ENCODE peak calls at places on chromosome 5, in seven cellular contexts. T, A, I, K, V, E and M are unnamed samples.

GRCh38 chr5:99694884-99695283 is 766.1 kb upstream of the CHD1 start:
- DNase-seq in I (no peak), T (no peak), V (no peak), A (no peak), K (no peak), E (no peak), M (no peak)

GRCh38 chr5:98102926-98103325 is 670.5 kb upstream of the RGMB start:
- DNase-seq in K (no peak), E (no peak), I (no peak), V (no peak), A (peak; percentile 52), T (no peak), M (no peak)

GRCh38 chr5:68290260-68290674 is 74.7 kb downstream of the PIK3R1 start:
- DNase-seq in K (no peak), I (no peak), A (peak; percentile 54), E (no peak), V (no peak), T (no peak), M (peak; percentile 44)

GRCh38 chr5:11384441-11385250 is 519.6 kb downstream of the CTNND2 start:
- DNase-seq in V (no peak), A (no peak), E (no peak), T (no peak), I (no peak), K (no peak), M (no peak)

GRCh38 chr5:53041071-53041692 is 52.0 kb downstream of the ITGA2 start:
- DNase-seq in I (no peak), K (peak; percentile 10), A (peak; percentile 65), E (no peak), V (peak; percentile 26), T (no peak), M (no peak)

GRCh38 chr5:139849501-139849900 is 53.9 kb downstream of the PSD2 start:
- DNase-seq in K (no peak), I (no peak), V (no peak), T (no peak), A (no peak), E (no peak), M (no peak)

GRCh38 chr5:86716121-86716520 is 98.4 kb downstream of the COX7C start:
- DNase-seq in V (no peak), A (no peak), E (no peak), K (no peak), T (no peak), I (no peak), M (no peak)

GRCh38 chr5:96344678-96345612 is 88.1 kb downstream of the PCSK1 start:
- DNase-seq in E (no peak), V (peak; percentile 88), A (peak; percentile 86), T (peak; percentile 65), I (no peak), K (peak; percentile 55), M (no peak)

GRCh38 chr5:19608434-19608833 is 379.6 kb downstream of the CDH18 start:
- DNase-seq in K (no peak), A (no peak), T (no peak), I (no peak), E (no peak), V (no peak), M (no peak)

GRCh38 chr5:125668904-125669303 is 754.3 kb upstream of the GRAMD2B start:
- DNase-seq in A (no peak), T (no peak), V (peak; percentile 10), K (no peak), E (no peak), I (no peak), M (peak; percentile 81)

GRCh38 chr5:98933446-98934072 is 4.8 kb upstream of the CHD1 start:
- DNase-seq in T (no peak), A (no peak), I (no peak), V (no peak), E (no peak), K (peak; percentile 67), M (no peak)

GRCh38 chr5:1183424-1184162 is 17.8 kb upstream of the SLC6A19 start:
- DNase-seq in A (no peak), T (no peak), E (peak; percentile 12), I (no peak), V (no peak), K (no peak), M (no peak)

GRCh38 chr5:110297152-110297670 is 429.3 kb downstream of the TMEM232 start:
- DNase-seq in K (no peak), E (no peak), V (no peak), I (no peak), T (no peak), A (no peak), M (no peak)

GRCh38 chr5:180590543-180591248 is 603 bp downstream of the SCGB3A1 start:
- DNase-seq in K (no peak), T (no peak), E (no peak), A (no peak), V (no peak), I (no peak), M (no peak)

GRCh38 chr5:116510525-116510924 is 64.1 kb downstream of the SEMA6A start:
- DNase-seq in V (no peak), A (no peak), I (no peak), T (no peak), E (no peak), K (no peak), M (peak; percentile 22)

GRCh38 chr5:159005062-159005461 is 94.7 kb downstream of the EBF1 start:
- DNase-seq in I (no peak), A (no peak), E (no peak), V (no peak), K (no peak), T (no peak), M (no peak)

DNA sequence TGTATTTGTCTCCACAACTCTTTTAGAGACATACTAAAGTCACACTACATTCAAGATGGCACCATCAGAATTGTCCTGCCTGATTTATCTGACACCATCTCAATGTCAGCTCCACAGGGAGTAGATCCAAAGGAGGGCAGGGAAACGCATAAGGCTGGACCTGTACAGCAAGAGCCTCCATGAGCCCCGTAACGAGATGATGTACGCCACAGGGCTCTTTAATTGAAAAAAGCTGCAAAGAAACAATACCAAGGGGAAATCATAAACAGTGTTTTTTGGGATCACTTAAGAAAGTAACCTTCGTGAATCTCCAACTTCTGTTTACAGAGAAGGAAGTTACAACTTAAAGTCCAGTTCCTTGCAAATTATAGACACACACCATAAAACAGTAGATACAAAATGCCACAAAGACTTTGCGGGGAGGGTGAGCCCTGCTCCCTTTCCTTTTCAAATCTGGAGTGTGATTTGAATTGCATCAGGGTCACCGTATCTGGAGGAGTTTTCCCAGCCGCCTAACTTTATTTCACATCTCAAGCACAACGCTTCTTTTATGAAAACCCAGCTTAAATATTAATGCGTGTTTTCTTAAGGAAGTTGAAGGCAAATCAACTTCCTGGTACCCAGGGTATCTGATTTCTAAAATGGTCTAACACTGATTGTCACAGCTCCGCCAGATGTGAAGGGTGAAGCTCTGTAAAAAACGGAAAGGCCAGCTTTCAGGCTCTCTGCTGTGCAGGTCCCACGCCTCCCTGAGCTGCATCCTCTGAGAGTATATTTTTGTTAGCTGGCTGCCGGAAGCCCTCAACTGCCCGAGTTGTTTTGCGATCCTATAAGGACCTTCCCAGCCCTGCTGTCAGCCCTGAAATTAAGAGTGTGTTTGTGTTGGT is 88.9 kb downstream of the EBF1 start:
- DNase-seq in I (peak; percentile 58), E (no peak), K (no peak), T (no peak), V (peak; percentile 22), A (no peak), M (no peak)
- H3K4me3 ChIP-seq in I (peak overlapping the region; percentile 0), E (peak overlapping the region; percentile 11), K (no peak overlapping the region), T (no peak overlapping the region), V (no peak overlapping the region), A (no peak overlapping the region), M (no peak overlapping the region)

DNA sequence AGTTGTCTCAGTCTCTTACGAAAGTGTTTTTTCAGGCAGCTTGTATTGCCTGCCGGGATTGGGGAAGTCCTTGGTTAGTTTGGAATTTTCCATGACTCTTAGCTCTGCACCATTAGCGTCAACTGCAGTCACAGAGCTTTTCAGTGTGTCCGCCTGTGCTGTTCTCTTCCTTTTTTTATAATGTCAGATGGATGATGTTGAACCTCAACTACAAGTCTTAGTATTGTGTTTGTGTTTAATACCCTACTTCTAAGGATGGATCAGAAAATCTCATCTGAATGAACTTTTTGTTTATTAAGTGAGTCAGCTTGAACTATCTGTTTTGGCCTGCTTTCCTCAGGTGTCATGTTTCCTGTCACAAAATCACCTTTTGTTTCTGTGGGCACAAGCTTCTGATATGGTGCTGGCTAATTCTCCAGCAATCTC is 33.1 kb downstream of the ATP6V0E1 start:
- DNase-seq in K (no peak), V (peak; percentile 76), I (no peak), T (peak; percentile 25), E (no peak), A (peak; percentile 71), M (no peak)
- H3K4me3 ChIP-seq in K (no peak overlapping the region), V (no peak overlapping the region), I (no peak overlapping the region), T (no peak overlapping the region), E (no peak overlapping the region), A (no peak overlapping the region), M (no peak overlapping the region)

DNA sequence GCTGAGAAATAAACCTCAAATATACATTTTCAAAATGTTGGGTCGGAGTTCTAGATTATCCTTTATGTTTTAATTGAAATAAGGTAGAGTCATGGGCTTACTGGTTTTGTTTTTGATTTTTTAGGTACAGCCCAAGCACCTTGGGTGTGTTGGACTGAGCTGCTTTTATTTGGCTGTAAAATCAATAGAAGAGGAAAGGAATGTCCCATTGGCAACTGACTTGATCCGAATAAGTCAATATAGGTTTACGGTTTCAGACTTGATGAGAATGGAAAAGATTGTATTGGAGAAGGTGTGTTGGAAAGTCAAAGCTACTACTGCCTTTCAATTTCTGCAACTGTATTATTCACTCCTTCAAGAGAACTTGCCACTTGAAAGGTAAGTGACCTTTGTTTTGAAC is 3.6 kb downstream of the CCNG1 start:
- DNase-seq in I (no peak), K (no peak), E (no peak), V (no peak), T (no peak), A (no peak), M (no peak)
- H3K4me3 ChIP-seq in I (no peak overlapping the region), K (no peak overlapping the region), E (peak overlapping the region; percentile 56), V (no peak overlapping the region), T (no peak overlapping the region), A (no peak overlapping the region), M (no peak overlapping the region)

GRCh38 chr5:14678773-14679334 is 14.3 kb downstream of the OTULIN start:
- DNase-seq in K (no peak), I (no peak), E (no peak), V (no peak), T (no peak), A (no peak), M (no peak)

GRCh38 chr5:14673443-14673842 is 8.9 kb downstream of the OTULIN start:
- DNase-seq in A (no peak), K (no peak), T (no peak), I (no peak), E (no peak), V (no peak), M (no peak)

GRCh38 chr5:14675309-14675708 is 10.8 kb downstream of the OTULIN start:
- DNase-seq in E (no peak), K (no peak), V (no peak), I (no peak), A (no peak), T (no peak), M (no peak)

GRCh38 chr5:14676320-14676719 is 11.8 kb downstream of the OTULIN start:
- DNase-seq in T (no peak), K (no peak), I (no peak), A (peak; percentile 40), E (no peak), V (no peak), M (no peak)

DNA sequence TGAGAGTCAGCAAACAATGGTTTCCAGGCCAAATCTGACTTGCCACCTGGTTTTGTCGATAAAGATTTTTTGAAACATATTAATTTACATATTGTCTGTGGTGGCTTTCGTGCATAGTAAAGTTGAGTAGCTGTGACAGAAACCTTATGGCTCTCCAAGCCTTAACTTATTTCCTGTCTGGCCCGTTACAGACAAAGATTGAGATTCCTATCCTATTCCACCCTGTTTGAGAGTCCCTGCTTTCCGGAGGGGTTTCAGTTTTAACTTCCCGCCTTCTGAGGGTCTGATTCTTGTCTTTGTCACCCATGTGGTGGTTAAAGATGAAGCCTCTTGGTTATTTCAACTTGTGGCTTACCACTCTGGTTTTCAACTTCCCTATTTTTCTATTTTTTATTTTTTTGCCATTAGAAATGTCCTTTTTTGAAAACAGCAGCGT is 11.4 kb downstream of the OTULIN start:
- DNase-seq in V (no peak), A (no peak), I (no peak), T (no peak), E (no peak), K (no peak), M (no peak)
- H3K4me3 ChIP-seq in V (no peak overlapping the region), A (no peak overlapping the region), I (no peak overlapping the region), T (no peak overlapping the region), E (no peak overlapping the region), K (peak overlapping the region; percentile 26), M (no peak overlapping the region)